ENCODE peak calls at places on chromosomes 7 and 10, in six cellular contexts. One of them, this sample, is unnamed.

GRCh38 chr7:2527505-2528464 is 8.2 kb downstream of the LFNG start:
- DNase-seq in left cardiac atrium: peak; percentile 57
- DNase-seq in sigmoid colon: no peak
- DNase-seq in KBM-7: no peak
- DNase-seq in GM12892: no peak
- DNase-seq in T-helper 2 cell: peak; percentile 72
- DNase-seq in this sample: no peak

GRCh38 chr7:140316165-140316661 is 82.1 kb downstream of the SLC37A3 start:
- DNase-seq in KBM-7: peak; percentile 30
- DNase-seq in left cardiac atrium: peak; percentile 85
- DNase-seq in GM12892: no peak
- DNase-seq in sigmoid colon: peak; percentile 94
- DNase-seq in T-helper 2 cell: no peak
- DNase-seq in this sample: no peak

GRCh38 chr7:137135654-137136350 is 207.7 kb downstream of the PTN start:
- DNase-seq in GM12892: no peak
- DNase-seq in sigmoid colon: no peak
- DNase-seq in left cardiac atrium: no peak
- DNase-seq in T-helper 2 cell: no peak
- DNase-seq in KBM-7: no peak
- DNase-seq in this sample: no peak

GRCh38 chr10:111128331-111129167 is 51.7 kb downstream of the ADRA2A start:
- DNase-seq in sigmoid colon: no peak
- DNase-seq in GM12892: no peak
- DNase-seq in KBM-7: no peak
- DNase-seq in left cardiac atrium: no peak
- DNase-seq in T-helper 2 cell: no peak
- DNase-seq in this sample: peak; percentile 34

GRCh38 chr7:721619-722248 is 4.8 kb upstream of the DNAAF5 start:
- DNase-seq in left cardiac atrium: no peak
- DNase-seq in T-helper 2 cell: no peak
- DNase-seq in sigmoid colon: no peak
- DNase-seq in KBM-7: peak; percentile 19
- DNase-seq in GM12892: no peak
- DNase-seq in this sample: no peak

GRCh38 chr7:72316148-72316547 is 96.0 kb downstream of the CALN1 start:
- DNase-seq in T-helper 2 cell: no peak
- DNase-seq in left cardiac atrium: no peak
- DNase-seq in sigmoid colon: no peak
- DNase-seq in KBM-7: no peak
- DNase-seq in GM12892: no peak
- DNase-seq in this sample: no peak

GRCh38 chr10:78307576-78307975 is 273.9 kb downstream of the RPS24 start:
- DNase-seq in left cardiac atrium: no peak
- DNase-seq in KBM-7: no peak
- DNase-seq in GM12892: no peak
- DNase-seq in T-helper 2 cell: no peak
- DNase-seq in sigmoid colon: no peak
- DNase-seq in this sample: no peak

GRCh38 chr10:71601273-71601672 is 118.3 kb downstream of the C10orf105 start:
- DNase-seq in GM12892: no peak
- DNase-seq in T-helper 2 cell: no peak
- DNase-seq in sigmoid colon: no peak
- DNase-seq in left cardiac atrium: no peak
- DNase-seq in KBM-7: no peak
- DNase-seq in this sample: no peak

GRCh38 chr10:1603181-1603580 is 134.1 kb downstream of the ADARB2 start:
- DNase-seq in left cardiac atrium: no peak
- DNase-seq in GM12892: no peak
- DNase-seq in sigmoid colon: no peak
- DNase-seq in KBM-7: no peak
- DNase-seq in T-helper 2 cell: no peak
- DNase-seq in this sample: no peak

GRCh38 chr10:71728218-71728737 is 8.7 kb upstream of the C10orf105 start:
- DNase-seq in sigmoid colon: no peak
- DNase-seq in KBM-7: no peak
- DNase-seq in left cardiac atrium: no peak
- DNase-seq in T-helper 2 cell: no peak
- DNase-seq in GM12892: peak; percentile 43
- DNase-seq in this sample: no peak

GRCh38 chr7:4204530-4205165 is 477.4 kb upstream of the FOXK1 start:
- DNase-seq in left cardiac atrium: no peak
- DNase-seq in sigmoid colon: no peak
- DNase-seq in GM12892: no peak
- DNase-seq in T-helper 2 cell: no peak
- DNase-seq in KBM-7: no peak
- DNase-seq in this sample: no peak

GRCh38 chr10:59829024-59829423 is 75.8 kb upstream of the MRLN start:
- DNase-seq in left cardiac atrium: no peak
- DNase-seq in sigmoid colon: no peak
- DNase-seq in T-helper 2 cell: peak; percentile 30
- DNase-seq in KBM-7: no peak
- DNase-seq in GM12892: no peak
- DNase-seq in this sample: no peak

GRCh38 chr10:88270871-88271713 is 312.0 kb downstream of the RNLS start:
- DNase-seq in KBM-7: peak; percentile 16
- DNase-seq in GM12892: peak; percentile 13
- DNase-seq in sigmoid colon: no peak
- DNase-seq in T-helper 2 cell: peak; percentile 91
- DNase-seq in left cardiac atrium: no peak
- DNase-seq in this sample: peak; percentile 19

GRCh38 chr10:31619410-31620095 is 300.5 kb downstream of the ZEB1 start:
- DNase-seq in T-helper 2 cell: no peak
- DNase-seq in KBM-7: no peak
- DNase-seq in GM12892: no peak
- DNase-seq in sigmoid colon: peak; percentile 70
- DNase-seq in left cardiac atrium: no peak
- DNase-seq in this sample: no peak

GRCh38 chr7:148709019-148709418 is 10.3 kb downstream of the CUL1 start:
- DNase-seq in sigmoid colon: no peak
- DNase-seq in GM12892: no peak
- DNase-seq in T-helper 2 cell: no peak
- DNase-seq in KBM-7: no peak
- DNase-seq in left cardiac atrium: no peak
- DNase-seq in this sample: no peak

GRCh38 chr7:45709168-45710034 is 135.2 kb downstream of the ADCY1 start:
- DNase-seq in T-helper 2 cell: no peak
- DNase-seq in KBM-7: no peak
- DNase-seq in sigmoid colon: peak; percentile 78
- DNase-seq in left cardiac atrium: peak; percentile 72
- DNase-seq in GM12892: no peak
- DNase-seq in this sample: no peak

GRCh38 chr7:14807498-14807897 is 95.1 kb downstream of the DGKB start:
- DNase-seq in KBM-7: no peak
- DNase-seq in T-helper 2 cell: no peak
- DNase-seq in left cardiac atrium: no peak
- DNase-seq in GM12892: no peak
- DNase-seq in sigmoid colon: no peak
- DNase-seq in this sample: no peak

GRCh38 chr10:28291881-28292297 is 11.0 kb downstream of the MPP7 start:
- DNase-seq in KBM-7: no peak
- DNase-seq in T-helper 2 cell: no peak
- DNase-seq in left cardiac atrium: peak; percentile 33
- DNase-seq in GM12892: no peak
- DNase-seq in sigmoid colon: no peak
- DNase-seq in this sample: no peak

GRCh38 chr10:17229967-17230682 is 2.1 kb downstream of the VIM start:
- DNase-seq in T-helper 2 cell: peak; percentile 96
- DNase-seq in left cardiac atrium: peak; percentile 87
- DNase-seq in GM12892: peak; percentile 46
- DNase-seq in sigmoid colon: peak; percentile 91
- DNase-seq in KBM-7: peak; percentile 92
- DNase-seq in this sample: peak; percentile 90

GRCh38 chr7:130921391-130922180 is 187.6 kb upstream of the KLF14 start:
- DNase-seq in sigmoid colon: peak; percentile 79
- DNase-seq in GM12892: no peak
- DNase-seq in KBM-7: no peak
- DNase-seq in T-helper 2 cell: no peak
- DNase-seq in left cardiac atrium: peak; percentile 83
- DNase-seq in this sample: no peak

GRCh38 chr10:112752268-112752667 is 197.8 kb upstream of the TCF7L2 start:
- DNase-seq in T-helper 2 cell: no peak
- DNase-seq in sigmoid colon: no peak
- DNase-seq in left cardiac atrium: no peak
- DNase-seq in KBM-7: no peak
- DNase-seq in GM12892: no peak
- DNase-seq in this sample: no peak

GRCh38 chr10:28796606-28797512 is 119.5 kb downstream of the BAMBI start:
- DNase-seq in GM12892: no peak
- DNase-seq in left cardiac atrium: peak; percentile 80
- DNase-seq in T-helper 2 cell: no peak
- DNase-seq in sigmoid colon: no peak
- DNase-seq in KBM-7: no peak
- DNase-seq in this sample: no peak

GRCh38 chr10:13993634-13994033 is 337.1 kb downstream of the FRMD4A start:
- DNase-seq in left cardiac atrium: no peak
- DNase-seq in GM12892: no peak
- DNase-seq in sigmoid colon: no peak
- DNase-seq in T-helper 2 cell: no peak
- DNase-seq in KBM-7: no peak
- DNase-seq in this sample: no peak

GRCh38 chr10:69475433-69475830 is 24.2 kb downstream of the TSPAN15 start:
- DNase-seq in left cardiac atrium: no peak
- DNase-seq in GM12892: no peak
- DNase-seq in KBM-7: no peak
- DNase-seq in sigmoid colon: no peak
- DNase-seq in T-helper 2 cell: no peak
- DNase-seq in this sample: no peak

GRCh38 chr10:110867807-110868465 is 3.8 kb upstream of the PDCD4 start:
- DNase-seq in left cardiac atrium: no peak
- DNase-seq in sigmoid colon: no peak
- DNase-seq in KBM-7: no peak
- DNase-seq in T-helper 2 cell: no peak
- DNase-seq in GM12892: no peak
- DNase-seq in this sample: no peak

GRCh38 chr7:139942686-139943085 is 113.6 kb downstream of the TBXAS1 start:
- DNase-seq in sigmoid colon: no peak
- DNase-seq in KBM-7: no peak
- DNase-seq in GM12892: no peak
- DNase-seq in T-helper 2 cell: no peak
- DNase-seq in left cardiac atrium: no peak
- DNase-seq in this sample: no peak

GRCh38 chr10:115141254-115141653 is 48.1 kb downstream of the ATRNL1 start:
- DNase-seq in KBM-7: peak; percentile 29
- DNase-seq in left cardiac atrium: no peak
- DNase-seq in T-helper 2 cell: no peak
- DNase-seq in sigmoid colon: no peak
- DNase-seq in GM12892: no peak
- DNase-seq in this sample: peak; percentile 25

GRCh38 chr10:125060851-125061556 is 99.4 kb downstream of the CTBP2 start:
- DNase-seq in T-helper 2 cell: peak; percentile 27
- DNase-seq in KBM-7: peak; percentile 49
- DNase-seq in left cardiac atrium: peak; percentile 89
- DNase-seq in sigmoid colon: peak; percentile 93
- DNase-seq in GM12892: no peak
- DNase-seq in this sample: peak; percentile 75

GRCh38 chr7:47743898-47744612 is 162.1 kb upstream of the TNS3 start:
- DNase-seq in KBM-7: no peak
- DNase-seq in GM12892: no peak
- DNase-seq in T-helper 2 cell: no peak
- DNase-seq in sigmoid colon: no peak
- DNase-seq in left cardiac atrium: no peak
- DNase-seq in this sample: no peak

GRCh38 chr10:119315128-119316001 is 108.0 kb downstream of the GRK5 start:
- DNase-seq in sigmoid colon: peak; percentile 83
- DNase-seq in KBM-7: peak; percentile 44
- DNase-seq in GM12892: peak; percentile 71
- DNase-seq in left cardiac atrium: peak; percentile 67
- DNase-seq in T-helper 2 cell: peak; percentile 74
- DNase-seq in this sample: peak; percentile 75

GRCh38 chr7:2641406-2642393 is 9.9 kb downstream of the TTYH3 start:
- DNase-seq in sigmoid colon: peak; percentile 96
- DNase-seq in KBM-7: peak; percentile 80
- DNase-seq in GM12892: no peak
- DNase-seq in left cardiac atrium: peak; percentile 94
- DNase-seq in T-helper 2 cell: no peak
- DNase-seq in this sample: no peak

GRCh38 chr10:72802291-72803118 is 91.0 kb upstream of the OIT3 start:
- DNase-seq in GM12892: no peak
- DNase-seq in sigmoid colon: no peak
- DNase-seq in KBM-7: no peak
- DNase-seq in T-helper 2 cell: peak; percentile 3
- DNase-seq in left cardiac atrium: no peak
- DNase-seq in this sample: no peak

GRCh38 chr10:56622335-56622973 is 261.4 kb upstream of the ZWINT start:
- DNase-seq in sigmoid colon: no peak
- DNase-seq in left cardiac atrium: no peak
- DNase-seq in KBM-7: peak; percentile 5
- DNase-seq in T-helper 2 cell: peak; percentile 12
- DNase-seq in GM12892: no peak
- DNase-seq in this sample: no peak

GRCh38 chr7:76106893-76107292 is 59.0 kb downstream of the MDH2 start:
- DNase-seq in T-helper 2 cell: no peak
- DNase-seq in left cardiac atrium: no peak
- DNase-seq in sigmoid colon: no peak
- DNase-seq in KBM-7: no peak
- DNase-seq in GM12892: no peak
- DNase-seq in this sample: no peak

GRCh38 chr10:77909755-77910375 is 16.7 kb downstream of the DLG5 start:
- DNase-seq in KBM-7: no peak
- DNase-seq in GM12892: no peak
- DNase-seq in sigmoid colon: no peak
- DNase-seq in T-helper 2 cell: no peak
- DNase-seq in left cardiac atrium: peak; percentile 50
- DNase-seq in this sample: no peak

GRCh38 chr10:32983333-32983909 is 25.4 kb upstream of the ITGB1 start:
- DNase-seq in T-helper 2 cell: peak; percentile 30
- DNase-seq in sigmoid colon: no peak
- DNase-seq in left cardiac atrium: no peak
- DNase-seq in GM12892: no peak
- DNase-seq in KBM-7: no peak
- DNase-seq in this sample: peak; percentile 30

GRCh38 chr10:23158370-23158769 is 33.7 kb upstream of the PTF1A start:
- DNase-seq in KBM-7: peak; percentile 77
- DNase-seq in left cardiac atrium: no peak
- DNase-seq in GM12892: no peak
- DNase-seq in T-helper 2 cell: peak; percentile 48
- DNase-seq in sigmoid colon: no peak
- DNase-seq in this sample: peak; percentile 82

GRCh38 chr10:101214446-101215396 is 14.5 kb downstream of the LBX1 start:
- DNase-seq in GM12892: no peak
- DNase-seq in left cardiac atrium: peak; percentile 72
- DNase-seq in T-helper 2 cell: peak; percentile 63
- DNase-seq in sigmoid colon: no peak
- DNase-seq in KBM-7: peak; percentile 76
- DNase-seq in this sample: peak; percentile 58